ENCODE peak calls at places on chromosomes 11 and 22, in six cellular contexts. One of them, this sample, is unnamed.

GRCh38 chr11:73012121-73012863 is 129.8 kb downstream of the FCHSD2 start:
- DNase-seq in CD8-positive, alpha-beta T cell: no peak
- DNase-seq in coronary artery: no peak
- DNase-seq in colonic mucosa: no peak
- DNase-seq in tibial artery: no peak
- DNase-seq in spleen: no peak
- DNase-seq in this sample: no peak

GRCh38 chr11:82995754-82996398 is 75.8 kb downstream of the RAB30 start:
- DNase-seq in spleen: no peak
- DNase-seq in tibial artery: peak; percentile 24
- DNase-seq in CD8-positive, alpha-beta T cell: no peak
- DNase-seq in coronary artery: no peak
- DNase-seq in colonic mucosa: no peak
- DNase-seq in this sample: no peak

GRCh38 chr11:118996926-118997626 is 862 bp upstream of the CENATAC start:
- DNase-seq in CD8-positive, alpha-beta T cell: peak; percentile 21
- DNase-seq in colonic mucosa: no peak
- DNase-seq in spleen: peak; percentile 73
- DNase-seq in coronary artery: no peak
- DNase-seq in tibial artery: no peak
- DNase-seq in this sample: no peak

GRCh38 chr22:48065852-48066251 is 1303.4 kb downstream of the TBC1D22A start:
- DNase-seq in spleen: no peak
- DNase-seq in colonic mucosa: no peak
- DNase-seq in coronary artery: no peak
- DNase-seq in CD8-positive, alpha-beta T cell: no peak
- DNase-seq in tibial artery: no peak
- DNase-seq in this sample: no peak

GRCh38 chr11:110712643-110713468 is 619 bp upstream of the ARHGAP20 start:
- DNase-seq in spleen: no peak
- DNase-seq in colonic mucosa: peak; percentile 29
- DNase-seq in coronary artery: peak; percentile 75
- DNase-seq in tibial artery: peak; percentile 37
- DNase-seq in CD8-positive, alpha-beta T cell: no peak
- DNase-seq in this sample: peak; percentile 55

GRCh38 chr11:103378931-103379330 is 269.7 kb downstream of the DYNC2H1 start:
- DNase-seq in CD8-positive, alpha-beta T cell: no peak
- DNase-seq in colonic mucosa: no peak
- DNase-seq in coronary artery: no peak
- DNase-seq in spleen: no peak
- DNase-seq in tibial artery: no peak
- DNase-seq in this sample: no peak

GRCh38 chr11:14075679-14076078 is 113.2 kb downstream of the SPON1 start:
- DNase-seq in coronary artery: no peak
- DNase-seq in colonic mucosa: no peak
- DNase-seq in spleen: no peak
- DNase-seq in tibial artery: no peak
- DNase-seq in CD8-positive, alpha-beta T cell: no peak
- DNase-seq in this sample: no peak

GRCh38 chr22:45308624-45309421 is 911 bp upstream of the FAM118A start:
- DNase-seq in colonic mucosa: no peak
- DNase-seq in CD8-positive, alpha-beta T cell: no peak
- DNase-seq in spleen: peak; percentile 87
- DNase-seq in coronary artery: no peak
- DNase-seq in tibial artery: no peak
- DNase-seq in this sample: peak; percentile 77

GRCh38 chr22:50206599-50206998 is 5.8 kb downstream of the SELENOO start:
- DNase-seq in tibial artery: no peak
- DNase-seq in colonic mucosa: no peak
- DNase-seq in spleen: peak; percentile 83
- DNase-seq in CD8-positive, alpha-beta T cell: no peak
- DNase-seq in coronary artery: no peak
- DNase-seq in this sample: peak; percentile 82

GRCh38 chr11:35303596-35304392 is 115.6 kb downstream of the SLC1A2 start:
- DNase-seq in spleen: no peak
- DNase-seq in tibial artery: peak; percentile 90
- DNase-seq in CD8-positive, alpha-beta T cell: no peak
- DNase-seq in coronary artery: peak; percentile 85
- DNase-seq in colonic mucosa: peak; percentile 54
- DNase-seq in this sample: peak; percentile 69

GRCh38 chr11:43632171-43632570 is 48.4 kb upstream of the HSD17B12 start:
- DNase-seq in spleen: no peak
- DNase-seq in CD8-positive, alpha-beta T cell: no peak
- DNase-seq in tibial artery: no peak
- DNase-seq in colonic mucosa: no peak
- DNase-seq in coronary artery: no peak
- DNase-seq in this sample: no peak

GRCh38 chr11:5449432-5449831 is 309 bp downstream of the OR51I2 start:
- DNase-seq in spleen: no peak
- DNase-seq in tibial artery: no peak
- DNase-seq in colonic mucosa: no peak
- DNase-seq in CD8-positive, alpha-beta T cell: no peak
- DNase-seq in coronary artery: no peak
- DNase-seq in this sample: no peak

DNA sequence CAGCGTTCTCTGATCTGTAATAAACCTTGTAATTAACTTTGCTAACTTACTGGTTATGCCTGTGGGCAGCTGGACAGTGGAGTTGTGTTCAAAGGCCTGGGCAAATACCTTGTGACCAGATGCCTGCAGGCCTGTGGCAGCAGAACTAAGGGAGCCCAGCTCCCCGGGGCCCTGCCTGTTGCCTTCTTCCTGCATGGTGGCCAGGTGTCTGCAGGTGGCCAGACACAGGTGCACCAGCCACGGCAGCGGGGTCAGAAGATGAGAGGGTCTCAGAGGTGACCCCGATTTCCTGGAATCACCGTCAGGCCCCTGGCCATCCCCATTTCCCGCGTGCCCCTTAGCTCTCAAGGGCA is 127.2 kb downstream of the OSBP2 start:
- DNase-seq in tibial artery: no peak
- DNase-seq in colonic mucosa: no peak
- DNase-seq in CD8-positive, alpha-beta T cell: no peak
- DNase-seq in spleen: no peak
- DNase-seq in coronary artery: peak; percentile 40
- DNase-seq in this sample: no peak
- H3K4me3 ChIP-seq in tibial artery: no peak overlapping the region
- H3K4me3 ChIP-seq in colonic mucosa: no peak overlapping the region
- H3K4me3 ChIP-seq in CD8-positive, alpha-beta T cell: no peak overlapping the region
- H3K4me3 ChIP-seq in spleen: peak overlapping the region; percentile 63
- H3K4me3 ChIP-seq in coronary artery: peak overlapping the region; percentile 64
- H3K4me3 ChIP-seq in this sample: peak overlapping the region; percentile 49

DNA sequence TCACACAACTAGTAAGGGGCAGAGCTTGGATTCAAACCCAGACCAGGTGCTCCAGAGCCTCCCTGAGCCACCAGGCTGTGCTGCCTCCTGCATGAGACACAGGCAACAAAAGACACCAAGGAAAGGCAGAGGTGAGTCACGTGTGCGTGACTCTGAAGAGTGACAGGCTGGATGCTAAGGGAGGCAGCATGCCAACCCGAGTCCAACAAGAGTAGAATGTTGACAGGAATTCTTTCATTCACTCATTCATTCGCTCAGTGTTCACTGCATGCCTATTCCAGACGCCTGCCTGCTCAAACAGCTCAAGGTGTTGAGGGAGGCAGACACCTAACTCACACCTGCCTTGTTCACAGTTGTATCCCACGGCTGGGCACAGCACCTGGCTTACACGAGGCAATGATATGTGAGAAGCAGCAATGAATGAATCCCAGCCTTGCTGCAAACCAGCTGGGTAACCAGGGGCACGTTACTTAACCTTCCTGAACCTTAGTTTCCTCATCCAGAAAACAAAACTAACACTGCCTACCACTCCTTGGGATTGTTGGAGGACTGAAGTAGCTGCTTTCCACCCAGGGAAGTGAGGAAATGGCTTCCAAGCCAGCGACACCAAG is 73.8 kb upstream of the ARFGAP3 start:
- DNase-seq in coronary artery: no peak
- DNase-seq in CD8-positive, alpha-beta T cell: no peak
- DNase-seq in colonic mucosa: no peak
- DNase-seq in tibial artery: no peak
- DNase-seq in spleen: peak; percentile 73
- DNase-seq in this sample: no peak
- H3K4me3 ChIP-seq in coronary artery: peak overlapping the region; percentile 49
- H3K4me3 ChIP-seq in CD8-positive, alpha-beta T cell: no peak overlapping the region
- H3K4me3 ChIP-seq in colonic mucosa: no peak overlapping the region
- H3K4me3 ChIP-seq in tibial artery: no peak overlapping the region
- H3K4me3 ChIP-seq in spleen: peak overlapping the region; percentile 48
- H3K4me3 ChIP-seq in this sample: no peak overlapping the region

DNA sequence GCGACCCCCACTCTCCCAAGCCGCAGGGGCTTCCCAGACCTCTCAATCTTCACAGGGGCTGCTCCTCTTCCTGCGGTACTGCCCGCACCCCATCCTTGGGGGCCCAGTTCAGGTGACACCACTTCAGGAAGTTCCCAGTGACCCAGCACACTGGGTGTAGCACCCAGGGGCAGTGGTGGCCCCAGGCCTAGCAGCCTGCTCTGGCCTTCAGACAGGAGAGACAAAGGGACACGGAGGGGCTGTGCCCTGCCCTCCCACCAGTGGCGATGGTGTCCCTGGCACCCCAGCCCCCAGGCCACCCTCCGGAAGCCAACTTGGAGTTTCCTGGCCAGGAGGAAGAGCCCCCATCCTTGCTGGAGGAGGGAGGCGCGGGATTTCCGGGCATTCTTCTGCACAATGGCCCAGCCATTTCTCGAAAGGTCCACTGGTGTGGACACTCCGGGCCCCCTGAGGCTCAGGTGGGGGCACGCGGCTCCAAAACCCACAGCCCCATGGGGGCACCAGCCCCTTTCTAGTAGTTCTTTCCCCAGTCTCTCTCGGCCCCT is 978 bp upstream of the CLDN5 start:
- DNase-seq in spleen: peak; percentile 51
- DNase-seq in tibial artery: no peak
- DNase-seq in CD8-positive, alpha-beta T cell: no peak
- DNase-seq in coronary artery: no peak
- DNase-seq in colonic mucosa: no peak
- DNase-seq in this sample: no peak
- H3K4me3 ChIP-seq in spleen: peak overlapping the region; percentile 70
- H3K4me3 ChIP-seq in tibial artery: peak overlapping the region; percentile 44
- H3K4me3 ChIP-seq in CD8-positive, alpha-beta T cell: no peak overlapping the region
- H3K4me3 ChIP-seq in coronary artery: peak overlapping the region; percentile 61
- H3K4me3 ChIP-seq in colonic mucosa: no peak overlapping the region
- H3K4me3 ChIP-seq in this sample: peak overlapping the region; percentile 41

GRCh38 chr11:25576320-25576719 is 755.6 kb upstream of the ANO3 start:
- DNase-seq in CD8-positive, alpha-beta T cell: no peak
- DNase-seq in tibial artery: no peak
- DNase-seq in coronary artery: no peak
- DNase-seq in colonic mucosa: no peak
- DNase-seq in spleen: no peak
- DNase-seq in this sample: no peak
- H3K4me3 ChIP-seq in CD8-positive, alpha-beta T cell: no peak overlapping the region
- H3K4me3 ChIP-seq in tibial artery: no peak overlapping the region
- H3K4me3 ChIP-seq in coronary artery: no peak overlapping the region
- H3K4me3 ChIP-seq in colonic mucosa: no peak overlapping the region
- H3K4me3 ChIP-seq in spleen: no peak overlapping the region
- H3K4me3 ChIP-seq in this sample: no peak overlapping the region